ENCODE peak calls at places on chromosomes 16 and 17, in four cellular contexts. G is K562, R is WTC11, X is HepG2. B is an unnamed sample.

GRCh38 chr17:82058230-82058854 is 6.6 kb downstream of the GPS1 start:
- DNase-seq in G (no peak), R (no peak), X (no peak), B (no peak)

GRCh38 chr16:31071861-31072260 is 2.2 kb downstream of the ZNF668 start:
- DNase-seq in G (peak), R (no peak), X (no peak), B (no peak)

GRCh38 chr16:65994305-65994704 is 372.2 kb upstream of the CDH5 start:
- DNase-seq in G (no peak), R (no peak), X (no peak), B (no peak)

GRCh38 chr16:30458561-30459394 is 13.1 kb upstream of the SEPHS2 start:
- DNase-seq in G (no peak), R (no peak), X (peak), B (no peak)

GRCh38 chr16:80583466-80583865 is 42.7 kb downstream of the DYNLRB2 start:
- DNase-seq in G (no peak), R (no peak), X (no peak), B (no peak)

GRCh38 chr16:12390644-12391043 is 413.0 kb downstream of the CPPED1 start:
- DNase-seq in G (no peak), R (no peak), X (no peak), B (no peak)

GRCh38 chr16:5466551-5466950 is 369.0 kb upstream of the EEF2KMT start:
- DNase-seq in G (no peak), R (peak), X (no peak), B (no peak)

GRCh38 chr16:84529607-84530006 is 25.1 kb upstream of the MEAK7 start:
- DNase-seq in G (no peak), R (no peak), X (no peak), B (no peak)

GRCh38 chr16:22739077-22739476 is 74.9 kb upstream of the HS3ST2 start:
- DNase-seq in G (no peak), R (no peak), X (no peak), B (no peak)

GRCh38 chr17:45812102-45812501 is 28.0 kb downstream of the CRHR1 start:
- DNase-seq in G (no peak), R (no peak), X (peak), B (peak)

GRCh38 chr17:44324092-44324570 is 492 bp downstream of the SLC25A39 start:
- DNase-seq in G (peak), R (no peak), X (no peak), B (no peak)

GRCh38 chr17:17836818-17837379 is at the start of gene SREBF1:
- DNase-seq in G (peak), R (peak), X (peak), B (peak)

GRCh38 chr16:85157813-85158701 is 45.8 kb upstream of the CIBAR2 start:
- DNase-seq in G (no peak), R (peak), X (peak), B (no peak)

GRCh38 chr17:47731396-47731795 is 1.6 kb upstream of the TBX21 start:
- DNase-seq in G (no peak), R (no peak), X (no peak), B (no peak)
- TF ChIP-seq JUN in G (no peak), R (no peak), X (no peak), B (no peak)

GRCh38 chr17:38361700-38362465 is 10.2 kb downstream of the SOCS7 start:
- DNase-seq in G (no peak), R (no peak), X (no peak), B (no peak)
- TF ChIP-seq USF2 in G (no peak), R (no peak), X (no peak), B (no peak)

GRCh38 chr16:68089067-68089466 is 3.9 kb downstream of the NFATC3 start:
- DNase-seq in G (no peak), R (no peak), X (no peak), B (no peak)

GRCh38 chr16:68090109-68090508 is 4.9 kb downstream of the NFATC3 start:
- DNase-seq in G (peak), R (no peak), X (no peak), B (no peak)

GRCh38 chr16:68090526-68090925 is 5.4 kb downstream of the NFATC3 start:
- DNase-seq in G (no peak), R (no peak), X (no peak), B (no peak)

GRCh38 chr16:68093816-68094613 is 8.8 kb downstream of the NFATC3 start:
- DNase-seq in G (peak), R (no peak), X (no peak), B (no peak)

DNA sequence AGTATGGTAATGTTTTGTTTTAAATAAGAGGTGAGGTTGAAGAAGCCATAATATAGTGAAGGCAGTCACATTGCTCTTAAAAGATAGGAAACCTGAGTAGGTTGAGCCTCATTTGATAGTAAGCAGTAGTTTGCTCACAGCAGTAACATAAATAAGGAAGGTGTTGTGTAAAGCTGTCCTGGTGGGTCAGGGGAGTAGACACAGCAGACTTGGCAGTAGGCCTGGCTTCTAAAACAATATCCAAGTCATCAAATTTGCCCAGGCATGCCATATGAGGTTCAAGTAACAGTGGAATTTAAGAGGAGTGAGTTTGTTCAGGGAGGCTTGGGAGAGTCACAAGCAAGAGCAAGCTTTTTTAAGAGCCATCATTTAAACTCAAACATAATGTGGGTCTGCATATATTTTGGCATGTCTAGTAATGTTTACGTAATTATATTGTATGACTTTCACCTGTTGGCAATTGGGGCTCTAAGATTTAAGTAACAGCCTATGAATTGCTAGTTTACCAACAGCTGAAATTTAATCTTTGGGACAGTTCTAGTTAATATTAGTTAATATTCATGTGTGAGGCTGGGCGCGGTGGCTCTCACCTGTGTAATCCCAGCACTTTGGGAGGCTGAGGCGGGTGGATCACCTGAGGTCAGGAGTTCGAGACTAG is 6.6 kb downstream of the NFATC3 start:
- DNase-seq in G (peak), R (no peak), X (peak), B (peak)
- TF ChIP-seq ESRRA in G (no peak), R (no peak), X (no peak), B (no peak)

GRCh38 chr16:81951564-81951963 is 59.7 kb downstream of the SDR42E1 start:
- DNase-seq in G (no peak), R (no peak), X (no peak), B (no peak)

DNA sequence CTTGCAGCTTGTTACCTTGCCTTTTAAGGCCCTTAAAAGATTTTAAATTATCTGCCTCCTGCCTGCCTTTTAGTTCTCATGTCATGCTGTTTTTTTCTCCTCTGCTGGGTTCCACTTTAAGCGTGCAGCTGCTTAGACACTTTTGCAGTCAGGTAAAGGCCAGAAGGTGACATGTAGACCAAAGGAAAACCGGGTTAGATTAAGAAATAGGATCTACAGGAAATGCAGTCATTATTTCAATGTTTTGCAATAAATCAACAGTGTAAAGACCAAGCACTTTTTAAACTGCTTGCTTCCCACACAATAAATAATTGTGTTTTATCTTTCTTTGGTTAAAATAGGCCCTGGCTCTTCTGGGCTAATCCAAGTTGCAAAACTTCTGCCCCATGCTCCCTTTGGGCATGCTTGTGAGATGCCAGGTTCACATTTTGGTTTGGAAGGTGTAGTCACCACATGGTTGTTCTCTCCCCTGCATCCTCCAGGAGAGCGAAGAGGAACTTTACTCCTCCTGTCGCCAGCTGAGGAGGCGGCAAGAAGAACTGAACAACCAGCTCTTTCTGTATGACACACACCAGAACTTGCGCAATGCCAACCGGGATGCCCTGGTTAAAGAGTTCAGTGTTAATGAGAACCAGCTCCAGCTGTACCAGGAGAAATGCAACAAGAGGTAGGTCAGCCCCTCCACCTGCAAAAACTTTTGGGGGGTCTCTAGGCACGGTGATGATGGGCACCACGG is 54.9 kb downstream of the SDR42E1 start:
- DNase-seq in G (no peak), R (no peak), X (no peak), B (no peak)
- TF ChIP-seq JUN in G (no peak), R (no peak), X (no peak), B (no peak)

DNA sequence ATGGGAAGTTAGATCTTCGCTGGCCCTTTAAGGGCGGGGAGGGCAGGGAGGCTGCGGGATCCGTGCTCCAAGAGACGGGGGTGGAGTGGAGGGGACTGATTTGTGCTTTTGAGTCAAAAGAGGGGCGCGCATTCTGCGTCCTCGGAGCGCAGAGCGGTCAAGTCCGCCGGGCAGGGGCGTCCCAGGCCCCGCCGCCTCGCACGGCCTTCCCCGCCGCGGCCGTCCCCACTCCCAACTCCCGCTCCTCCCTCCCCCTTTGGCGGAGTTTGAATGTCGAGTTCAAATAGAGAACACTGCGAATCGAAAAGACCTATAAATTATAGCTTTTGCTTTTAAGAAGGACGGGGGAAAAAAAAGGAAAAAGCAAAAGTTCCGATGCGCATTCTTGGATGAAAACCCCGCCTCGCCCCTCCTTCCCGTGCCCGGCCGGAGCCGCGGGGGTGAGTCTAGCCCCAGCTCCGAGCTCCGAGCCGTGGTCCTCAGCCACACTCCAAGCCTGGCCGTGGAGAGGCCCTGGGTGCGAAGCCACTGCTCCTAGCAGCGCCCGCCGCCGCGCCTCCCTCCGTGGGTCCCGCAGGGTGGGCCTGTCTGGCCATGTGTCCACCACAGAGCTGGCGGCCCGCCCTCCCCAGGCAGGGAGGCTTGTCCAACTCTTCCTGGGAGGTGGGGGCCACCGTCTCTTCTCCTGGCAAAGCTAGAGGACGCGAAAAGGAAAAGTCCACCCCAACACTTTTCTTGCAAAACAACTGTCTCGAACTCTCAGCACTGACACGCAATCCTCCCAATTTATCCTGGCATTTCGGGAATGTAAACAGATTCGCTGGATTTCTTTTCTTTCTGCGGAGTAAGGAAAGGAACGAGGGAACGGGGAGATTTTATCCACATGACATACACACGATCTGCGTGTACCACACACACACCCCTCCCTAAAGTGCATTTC is 3.6 kb downstream of the CBX8 start:
- DNase-seq in G (no peak), R (peak), X (no peak), B (peak)
- TF ChIP-seq USF2 in G (no peak), R (no peak), X (no peak), B (no peak)

DNA sequence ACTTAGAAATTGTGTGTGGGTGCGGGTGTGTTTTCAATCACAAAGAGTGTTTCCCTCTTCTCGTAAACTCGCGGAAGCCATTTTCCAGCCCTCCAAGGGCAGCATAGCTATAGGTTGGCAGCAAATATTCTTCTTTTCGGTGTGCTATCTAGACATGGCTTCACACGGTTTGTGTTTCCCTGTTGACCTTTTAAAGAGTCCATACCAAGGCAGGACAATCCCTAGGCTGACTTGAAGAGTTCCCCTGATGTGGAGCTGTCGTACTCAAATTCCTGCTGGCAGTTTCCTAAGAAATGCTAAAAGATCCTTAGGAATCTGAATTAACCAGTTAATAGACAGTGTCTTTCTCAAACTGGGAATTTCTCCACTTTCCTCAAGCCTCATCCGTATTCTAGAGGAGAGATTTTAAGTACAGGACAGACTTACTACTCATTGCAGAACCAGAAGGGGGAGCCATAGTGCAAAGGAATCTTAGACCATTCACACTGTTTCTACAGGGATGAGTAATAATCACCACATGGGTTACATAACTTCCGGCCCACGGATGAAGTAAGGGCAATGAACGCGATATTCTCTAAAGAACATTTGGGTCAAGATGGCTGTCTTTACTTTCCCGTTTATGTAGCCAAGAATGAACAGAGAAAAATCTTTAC is 288.6 kb upstream of the ELAC2 start:
- DNase-seq in G (peak), R (peak), X (peak), B (peak)
- TF ChIP-seq ESRRA in G (no peak), R (no peak), X (no peak), B (no peak)

GRCh38 chr17:42283241-42284019 is 4.9 kb upstream of the STAT5A start:
- DNase-seq in G (no peak), R (no peak), X (no peak), B (no peak)
- TF ChIP-seq JUN in G (no peak), R (no peak), X (no peak), B (no peak)

DNA sequence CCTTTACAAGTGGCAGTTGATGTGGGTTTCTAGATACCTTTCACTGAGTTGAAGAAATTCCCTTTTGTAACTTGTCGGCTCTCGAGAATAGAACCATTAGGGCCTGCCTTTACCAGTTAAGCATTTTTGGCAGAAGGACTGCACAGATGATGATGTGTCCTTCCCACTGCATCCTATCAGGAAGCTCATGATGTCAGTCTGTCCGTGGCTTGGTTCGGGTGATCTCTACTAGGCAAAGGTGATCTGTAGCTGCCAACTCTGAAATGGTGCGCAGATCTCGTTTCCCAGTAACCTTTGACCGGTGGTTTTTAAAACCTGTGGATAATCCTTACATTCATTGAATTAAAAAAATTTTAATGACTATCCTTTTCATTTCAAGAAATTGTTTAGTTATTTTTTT is 49.7 kb downstream of the ZNRF1 start:
- DNase-seq in G (no peak), R (no peak), X (no peak), B (no peak)
- TF ChIP-seq USF2 in G (no peak), R (no peak), X (no peak), B (no peak)